ENCODE peak calls at places on chromosomes 7 and 10, in nine cellular contexts. O, W, Y, D, G, V, X, Q and R are unnamed samples.

GRCh38 chr10:102645388-102645740 is 1.1 kb downstream of the TRIM8 start:
- DNase-seq in Y (peak), G (peak), O (no peak), V (peak), X (peak), D (peak), Q (peak), W (peak), R (no peak)

GRCh38 chr10:133439517-133440461 is 14.0 kb upstream of the SCART1 start:
- DNase-seq in G (no peak), D (no peak), W (no peak), O (no peak), X (no peak), Y (no peak), Q (no peak), V (no peak), R (no peak)

GRCh38 chr10:62005281-62005680 is 103.8 kb downstream of the ARID5B start:
- DNase-seq in G (no peak), Q (no peak), D (no peak), V (no peak), W (no peak), O (no peak), X (no peak), Y (no peak), R (no peak)

GRCh38 chr10:77618117-77618516 is 19.5 kb downstream of the KCNMA1 start:
- DNase-seq in X (no peak), G (no peak), W (no peak), D (no peak), O (no peak), Q (no peak), V (no peak), Y (no peak), R (no peak)

GRCh38 chr7:125316451-125316850 is 386.8 kb upstream of the POT1 start:
- DNase-seq in O (no peak), D (no peak), W (no peak), V (no peak), Q (no peak), X (no peak), Y (no peak), G (peak), R (peak)

GRCh38 chr10:68560201-68560915 is at the start of gene TET1:
- DNase-seq in G (peak), Y (peak), O (no peak), Q (no peak), W (no peak), D (peak), V (peak), X (peak), R (peak)

GRCh38 chr7:30911561-30911969 is at the start of gene AQP1:
- DNase-seq in W (peak), V (no peak), G (no peak), O (no peak), X (peak), Q (no peak), Y (no peak), D (no peak), R (no peak)

GRCh38 chr10:2928219-2928840 is 139.0 kb upstream of the PFKP start:
- DNase-seq in W (peak), O (peak), V (peak), Q (peak), D (peak), G (peak), Y (peak), X (peak), R (peak)

GRCh38 chr10:10804998-10805737 is 212.5 kb upstream of the CELF2 start:
- DNase-seq in X (no peak), Q (no peak), Y (no peak), D (peak), G (no peak), V (peak), O (no peak), W (no peak), R (peak)

GRCh38 chr10:24894728-24895127 is 57.7 kb downstream of the PRTFDC1 start:
- DNase-seq in W (no peak), X (no peak), D (no peak), Y (no peak), G (no peak), Q (no peak), O (no peak), V (no peak), R (no peak)

GRCh38 chr10:33143160-33143728 is 185.2 kb upstream of the ITGB1 start:
- DNase-seq in Q (peak), Y (peak), X (no peak), G (no peak), V (peak), W (no peak), D (no peak), O (peak), R (peak)

GRCh38 chr10:102395677-102396197 is at the start of gene NFKB2:
- DNase-seq in W (no peak), Y (no peak), X (no peak), O (no peak), G (no peak), Q (no peak), D (no peak), V (no peak), R (peak)

GRCh38 chr10:72483452-72483851 is 128.7 kb upstream of the DNAJB12 start:
- DNase-seq in O (no peak), D (no peak), Y (no peak), X (no peak), G (no peak), Q (no peak), W (no peak), V (no peak), R (peak)

GRCh38 chr7:128155100-128155763 is 85.8 kb upstream of the LEP start:
- DNase-seq in Y (no peak), V (no peak), Q (no peak), W (no peak), D (no peak), X (no peak), O (no peak), G (peak), R (no peak)

GRCh38 chr7:31251441-31251840 is 89.1 kb downstream of the NEUROD6 start:
- DNase-seq in Y (no peak), W (no peak), D (no peak), O (no peak), G (no peak), Q (no peak), X (no peak), V (no peak), R (peak)

GRCh38 chr7:380226-380550 is 90.2 kb downstream of the FOXL3 start:
- DNase-seq in V (no peak), G (no peak), Y (no peak), D (no peak), Q (no peak), W (no peak), O (no peak), X (no peak), R (no peak)

GRCh38 chr7:92590711-92591310 is 621 bp upstream of the FAM133B start:
- DNase-seq in X (no peak), Q (no peak), Y (no peak), W (no peak), V (no peak), D (no peak), O (no peak), G (no peak), R (no peak)

GRCh38 chr7:80253237-80253636 is 118.6 kb downstream of the GNAI1 start:
- DNase-seq in X (no peak), V (no peak), O (no peak), D (no peak), W (no peak), Y (no peak), Q (no peak), G (no peak), R (no peak)